ENCODE peak calls at places on chromosomes 3 and 15, in ten cellular contexts. One of them, this sample, is unnamed.

GRCh38 chr15:71612869-71613268 is 197.5 kb upstream of the NR2E3 start:
- DNase-seq in cardiac muscle cell: no peak
- DNase-seq in CD4-positive, alpha-beta T cell: no peak
- DNase-seq in retinal pigment epithelial cell: no peak
- DNase-seq in psoas muscle: no peak
- DNase-seq in AG04450: no peak
- DNase-seq in nucleus accumbens: no peak
- DNase-seq in CD8-positive, alpha-beta T cell: no peak
- DNase-seq in activated T-helper 2 cell treated with anti-CD3 and anti-CD28 coated beads, Interferon-gamma antibody, Interleukin-2, Interleukin-4, amounts not matched to agents 10 μg/mL and 5 μg/mL and 100 μg/mL, durations not matched to agents 14 hours and 24 hours and 36 hours: no peak
- DNase-seq in fibroblast of the aortic adventitia: no peak
- DNase-seq in this sample: no peak

GRCh38 chr15:28981351-28981720 is 95.6 kb downstream of the APBA2 start:
- DNase-seq in cardiac muscle cell: no peak
- DNase-seq in CD4-positive, alpha-beta T cell: no peak
- DNase-seq in retinal pigment epithelial cell: peak; percentile 61
- DNase-seq in psoas muscle: no peak
- DNase-seq in AG04450: no peak
- DNase-seq in nucleus accumbens: no peak
- DNase-seq in CD8-positive, alpha-beta T cell: no peak
- DNase-seq in activated T-helper 2 cell treated with anti-CD3 and anti-CD28 coated beads, Interferon-gamma antibody, Interleukin-2, Interleukin-4, amounts not matched to agents 10 μg/mL and 5 μg/mL and 100 μg/mL, durations not matched to agents 14 hours and 24 hours and 36 hours: no peak
- DNase-seq in fibroblast of the aortic adventitia: no peak
- DNase-seq in this sample: no peak

GRCh38 chr3:4825572-4826236 is 153.5 kb upstream of the BHLHE40 start:
- DNase-seq in cardiac muscle cell: no peak
- DNase-seq in CD4-positive, alpha-beta T cell: peak; percentile 35
- DNase-seq in retinal pigment epithelial cell: no peak
- DNase-seq in psoas muscle: peak; percentile 63
- DNase-seq in AG04450: no peak
- DNase-seq in nucleus accumbens: no peak
- DNase-seq in CD8-positive, alpha-beta T cell: peak; percentile 17
- DNase-seq in activated T-helper 2 cell treated with anti-CD3 and anti-CD28 coated beads, Interferon-gamma antibody, Interleukin-2, Interleukin-4, amounts not matched to agents 10 μg/mL and 5 μg/mL and 100 μg/mL, durations not matched to agents 14 hours and 24 hours and 36 hours: peak; percentile 47
- DNase-seq in fibroblast of the aortic adventitia: no peak
- DNase-seq in this sample: no peak

GRCh38 chr15:67253517-67254237 is 784 bp downstream of the AAGAB start:
- DNase-seq in cardiac muscle cell: peak; percentile 29
- DNase-seq in CD4-positive, alpha-beta T cell: no peak
- DNase-seq in retinal pigment epithelial cell: no peak
- DNase-seq in psoas muscle: no peak
- DNase-seq in AG04450: no peak
- DNase-seq in nucleus accumbens: no peak
- DNase-seq in CD8-positive, alpha-beta T cell: no peak
- DNase-seq in activated T-helper 2 cell treated with anti-CD3 and anti-CD28 coated beads, Interferon-gamma antibody, Interleukin-2, Interleukin-4, amounts not matched to agents 10 μg/mL and 5 μg/mL and 100 μg/mL, durations not matched to agents 14 hours and 24 hours and 36 hours: no peak
- DNase-seq in fibroblast of the aortic adventitia: peak; percentile 47
- DNase-seq in this sample: no peak

GRCh38 chr15:54026891-54027290 is 48.6 kb downstream of the UNC13C start:
- DNase-seq in cardiac muscle cell: no peak
- DNase-seq in CD4-positive, alpha-beta T cell: no peak
- DNase-seq in retinal pigment epithelial cell: no peak
- DNase-seq in psoas muscle: no peak
- DNase-seq in AG04450: no peak
- DNase-seq in nucleus accumbens: no peak
- DNase-seq in CD8-positive, alpha-beta T cell: no peak
- DNase-seq in activated T-helper 2 cell treated with anti-CD3 and anti-CD28 coated beads, Interferon-gamma antibody, Interleukin-2, Interleukin-4, amounts not matched to agents 10 μg/mL and 5 μg/mL and 100 μg/mL, durations not matched to agents 14 hours and 24 hours and 36 hours: no peak
- DNase-seq in fibroblast of the aortic adventitia: no peak
- DNase-seq in this sample: no peak

GRCh38 chr3:38121451-38121831 is 15.5 kb downstream of the ACAA1 start:
- DNase-seq in cardiac muscle cell: no peak
- DNase-seq in CD4-positive, alpha-beta T cell: no peak
- DNase-seq in retinal pigment epithelial cell: no peak
- DNase-seq in psoas muscle: no peak
- DNase-seq in AG04450: no peak
- DNase-seq in nucleus accumbens: no peak
- DNase-seq in CD8-positive, alpha-beta T cell: no peak
- DNase-seq in activated T-helper 2 cell treated with anti-CD3 and anti-CD28 coated beads, Interferon-gamma antibody, Interleukin-2, Interleukin-4, amounts not matched to agents 10 μg/mL and 5 μg/mL and 100 μg/mL, durations not matched to agents 14 hours and 24 hours and 36 hours: no peak
- DNase-seq in fibroblast of the aortic adventitia: no peak
- DNase-seq in this sample: no peak

GRCh38 chr3:152469238-152470025 is 200.7 kb downstream of the MBNL1 start:
- DNase-seq in cardiac muscle cell: no peak
- DNase-seq in CD4-positive, alpha-beta T cell: no peak
- DNase-seq in retinal pigment epithelial cell: no peak
- DNase-seq in psoas muscle: no peak
- DNase-seq in AG04450: no peak
- DNase-seq in nucleus accumbens: no peak
- DNase-seq in CD8-positive, alpha-beta T cell: no peak
- DNase-seq in activated T-helper 2 cell treated with anti-CD3 and anti-CD28 coated beads, Interferon-gamma antibody, Interleukin-2, Interleukin-4, amounts not matched to agents 10 μg/mL and 5 μg/mL and 100 μg/mL, durations not matched to agents 14 hours and 24 hours and 36 hours: no peak
- DNase-seq in fibroblast of the aortic adventitia: no peak
- DNase-seq in this sample: no peak

GRCh38 chr3:173977747-173978146 is 580.2 kb downstream of the NLGN1 start:
- DNase-seq in cardiac muscle cell: no peak
- DNase-seq in CD4-positive, alpha-beta T cell: no peak
- DNase-seq in retinal pigment epithelial cell: no peak
- DNase-seq in psoas muscle: no peak
- DNase-seq in AG04450: no peak
- DNase-seq in nucleus accumbens: no peak
- DNase-seq in CD8-positive, alpha-beta T cell: no peak
- DNase-seq in activated T-helper 2 cell treated with anti-CD3 and anti-CD28 coated beads, Interferon-gamma antibody, Interleukin-2, Interleukin-4, amounts not matched to agents 10 μg/mL and 5 μg/mL and 100 μg/mL, durations not matched to agents 14 hours and 24 hours and 36 hours: no peak
- DNase-seq in fibroblast of the aortic adventitia: peak; percentile 18
- DNase-seq in this sample: no peak

GRCh38 chr3:170476291-170476690 is 57.6 kb downstream of the CLDN11 start:
- DNase-seq in cardiac muscle cell: no peak
- DNase-seq in CD4-positive, alpha-beta T cell: no peak
- DNase-seq in retinal pigment epithelial cell: no peak
- DNase-seq in psoas muscle: no peak
- DNase-seq in AG04450: no peak
- DNase-seq in nucleus accumbens: peak; percentile 37
- DNase-seq in CD8-positive, alpha-beta T cell: no peak
- DNase-seq in activated T-helper 2 cell treated with anti-CD3 and anti-CD28 coated beads, Interferon-gamma antibody, Interleukin-2, Interleukin-4, amounts not matched to agents 10 μg/mL and 5 μg/mL and 100 μg/mL, durations not matched to agents 14 hours and 24 hours and 36 hours: no peak
- DNase-seq in fibroblast of the aortic adventitia: peak; percentile 41
- DNase-seq in this sample: peak; percentile 14